ENCODE peak calls at places on chromosomes 5 and 9, in six cellular contexts. N, A, P, K, M and G are unnamed samples.

GRCh38 chr9:69496803-69497450 is 171.9 kb downstream of the ENTREP1 start:
- DNase-seq in A (no peak), M (no peak), K (no peak), N (no peak), P (no peak), G (no peak)

GRCh38 chr5:122999947-123000563 is 36.5 kb downstream of the PPIC start:
- DNase-seq in N (no peak), A (no peak), M (no peak), K (no peak), P (peak), G (no peak)

GRCh38 chr5:125865166-125865815 is 557.9 kb upstream of the GRAMD2B start:
- DNase-seq in A (no peak), K (no peak), P (peak), N (no peak), M (no peak), G (no peak)

GRCh38 chr5:150780180-150780692 is 1.7 kb downstream of the SMIM3 start:
- DNase-seq in M (no peak), K (no peak), P (peak), A (no peak), N (no peak), G (no peak)

GRCh38 chr9:2620876-2621677 is 510 bp upstream of the VLDLR start:
- DNase-seq in M (peak), N (no peak), P (peak), K (peak), A (peak), G (peak)

GRCh38 chr9:76877961-76878360 is 28.0 kb downstream of the PRUNE2 start:
- DNase-seq in M (no peak), N (no peak), P (peak), A (no peak), K (no peak), G (no peak)

GRCh38 chr9:92911496-92912475 is 33.9 kb upstream of the ZNF484 start:
- DNase-seq in N (no peak), P (no peak), A (no peak), K (peak), M (no peak), G (no peak)

GRCh38 chr9:88835038-88835466 is 156.2 kb upstream of the S1PR3 start:
- DNase-seq in A (no peak), M (no peak), K (no peak), N (no peak), P (peak), G (no peak)

GRCh38 chr5:172624996-172625939 is 15.8 kb upstream of the NEURL1B start:
- DNase-seq in K (no peak), A (no peak), P (no peak), N (no peak), M (peak), G (peak)

GRCh38 chr9:35179347-35180271 is 17.8 kb downstream of the UNC13B start:
- DNase-seq in A (no peak), P (no peak), M (no peak), N (no peak), K (peak), G (no peak)

GRCh38 chr9:34689512-34689911 is 1.6 kb downstream of the CCL19 start:
- DNase-seq in K (no peak), A (no peak), N (no peak), M (no peak), P (no peak), G (no peak)

GRCh38 chr5:151093476-151093889 is 12.6 kb upstream of the TNIP1 start:
- DNase-seq in K (no peak), P (peak), N (no peak), M (no peak), A (no peak), G (no peak)

GRCh38 chr9:94911986-94912635 is 185.6 kb downstream of the AOPEP start:
- DNase-seq in P (no peak), K (no peak), N (no peak), A (no peak), M (no peak), G (no peak)

GRCh38 chr5:167296680-167297079 is 994.8 kb upstream of the WWC1 start:
- DNase-seq in P (no peak), M (no peak), A (no peak), K (no peak), N (no peak), G (no peak)

GRCh38 chr5:143245929-143246561 is 157.4 kb downstream of the NR3C1 start:
- DNase-seq in N (no peak), M (no peak), K (no peak), P (peak), A (peak), G (no peak)

GRCh38 chr9:124022201-124023121 is 10.9 kb downstream of the LHX2 start:
- DNase-seq in M (no peak), N (no peak), A (no peak), K (no peak), P (no peak), G (no peak)

GRCh38 chr5:86917117-86917579 is 299.4 kb downstream of the COX7C start:
- DNase-seq in M (no peak), A (no peak), P (peak), K (no peak), N (no peak), G (no peak)

GRCh38 chr5:102975457-102976182 is 144.3 kb downstream of the GIN1 start:
- DNase-seq in N (no peak), P (peak), M (no peak), A (no peak), K (no peak), G (no peak)

GRCh38 chr9:113570106-113570505 is 106.6 kb downstream of the RGS3 start:
- DNase-seq in K (no peak), A (no peak), N (no peak), P (no peak), M (peak), G (peak)

GRCh38 chr5:79857692-79858091 is 133.4 kb downstream of the MTX3 start:
- DNase-seq in M (no peak), A (no peak), N (no peak), K (no peak), P (peak), G (no peak)

GRCh38 chr9:98879094-98879957 is 64.4 kb upstream of the COL15A1 start:
- DNase-seq in N (no peak), K (no peak), M (no peak), A (no peak), P (peak), G (no peak)

GRCh38 chr5:98638701-98639100 is 134.8 kb upstream of the RGMB start:
- DNase-seq in K (no peak), A (no peak), M (no peak), P (peak), N (no peak), G (no peak)

GRCh38 chr5:131169810-131170539 is 769 bp upstream of the LYRM7 start:
- DNase-seq in P (peak), N (no peak), K (peak), M (no peak), A (no peak), G (no peak)

GRCh38 chr5:142324377-142324870 is 397 bp downstream of the SPRY4 start:
- DNase-seq in N (no peak), M (no peak), K (peak), P (peak), A (no peak), G (peak)

GRCh38 chr5:179306191-179307005 is 38.9 kb downstream of the ADAMTS2 start:
- DNase-seq in A (no peak), M (peak), N (no peak), P (peak), K (no peak), G (peak)

GRCh38 chr5:119743927-119744326 is 114.6 kb downstream of the FAM170A start:
- DNase-seq in A (no peak), M (no peak), N (no peak), P (peak), K (peak), G (no peak)

GRCh38 chr9:16196206-16196605 is 643.4 kb downstream of the CCDC171 start:
- DNase-seq in N (no peak), A (no peak), P (no peak), M (no peak), K (no peak), G (no peak)

GRCh38 chr9:31272456-31273295 is 1111.8 kb upstream of the ACO1 start:
- DNase-seq in M (no peak), P (no peak), K (no peak), N (no peak), A (no peak), G (no peak)

GRCh38 chr9:70347046-70347445 is 67.4 kb downstream of the KLF9 start:
- DNase-seq in M (no peak), N (no peak), P (no peak), K (no peak), A (peak), G (no peak)

GRCh38 chr5:149561848-149562247 is 10.6 kb upstream of the CSNK1A1 start:
- DNase-seq in M (no peak), A (peak), P (peak), K (no peak), N (no peak), G (no peak)

GRCh38 chr5:179542170-179542569 is 8.2 kb upstream of the RUFY1 start:
- DNase-seq in P (no peak), M (no peak), K (no peak), N (no peak), A (no peak), G (no peak)

GRCh38 chr5:158849219-158849791 is 250.4 kb downstream of the EBF1 start:
- DNase-seq in A (no peak), M (no peak), P (no peak), N (no peak), K (no peak), G (no peak)